ENCODE peak calls at places on chromosomes 13 and 19, in four cellular contexts. Q, K, G and L are unnamed samples.

GRCh38 chr13:87122551-87122950 is 548.6 kb upstream of the SLITRK5 start:
- DNase-seq in Q (no peak), K (no peak), G (no peak), L (no peak)

GRCh38 chr19:10238172-10238783 is 7.1 kb upstream of the S1PR2 start:
- DNase-seq in Q (peak; percentile 31), K (no peak), G (peak; percentile 95), L (no peak)

GRCh38 chr13:41274881-41275280 is 11.5 kb upstream of the MTRF1 start:
- DNase-seq in Q (no peak), K (no peak), G (no peak), L (no peak)

GRCh38 chr13:99067160-99067985 is 89.5 kb upstream of the DOCK9 start:
- DNase-seq in Q (no peak), K (no peak), G (no peak), L (no peak)

GRCh38 chr13:51564252-51564651 is 20.0 kb upstream of the WDFY2 start:
- DNase-seq in Q (no peak), K (no peak), G (no peak), L (no peak)

GRCh38 chr19:5109560-5109959 is 140.6 kb downstream of the KDM4B start:
- DNase-seq in Q (no peak), K (no peak), G (no peak), L (no peak)

GRCh38 chr19:40586611-40587010 is 9.9 kb downstream of the SHKBP1 start:
- DNase-seq in Q (no peak), K (no peak), G (no peak), L (no peak)

GRCh38 chr13:40485611-40486517 is 180.6 kb downstream of the FOXO1 start:
- DNase-seq in Q (no peak), K (no peak), G (no peak), L (no peak)

GRCh38 chr13:35857769-35858168 is 273.4 kb downstream of the DCLK1 start:
- DNase-seq in Q (no peak), K (peak; percentile 73), G (peak; percentile 68), L (no peak)

GRCh38 chr13:31234729-31235128 is 35.0 kb downstream of the B3GLCT start:
- DNase-seq in Q (no peak), K (no peak), G (no peak), L (no peak)

GRCh38 chr13:110546933-110547332 is 14.6 kb downstream of the RAB20 start:
- DNase-seq in Q (peak; percentile 95), K (no peak), G (no peak), L (peak; percentile 95)

GRCh38 chr19:50994129-50994528 is 7.3 kb downstream of the KLK8 start:
- DNase-seq in Q (no peak), K (no peak), G (no peak), L (no peak)

GRCh38 chr19:1749373-1750342 is 3.6 kb upstream of the ONECUT3 start:
- DNase-seq in Q (no peak), K (no peak), G (no peak), L (no peak)
- TF ChIP-seq POLR2A in Q (no peak), K (no peak), G (no peak), L (no peak)

GRCh38 chr13:74335370-74335769 is 201.2 kb upstream of the KLF12 start:
- DNase-seq in Q (no peak), K (no peak), G (no peak), L (no peak)

GRCh38 chr13:74338341-74338740 is 204.1 kb upstream of the KLF12 start:
- DNase-seq in Q (no peak), K (no peak), G (no peak), L (no peak)
- TF ChIP-seq CTCF in Q (no peak), K (no peak), G (no peak), L (no peak)

GRCh38 chr19:38395381-38396127 is 7.1 kb downstream of the SPRED3 start:
- DNase-seq in Q (no peak), K (no peak), G (no peak), L (no peak)
- TF ChIP-seq POLR2A in Q (no peak), K (no peak), G (no peak), L (no peak)

DNA sequence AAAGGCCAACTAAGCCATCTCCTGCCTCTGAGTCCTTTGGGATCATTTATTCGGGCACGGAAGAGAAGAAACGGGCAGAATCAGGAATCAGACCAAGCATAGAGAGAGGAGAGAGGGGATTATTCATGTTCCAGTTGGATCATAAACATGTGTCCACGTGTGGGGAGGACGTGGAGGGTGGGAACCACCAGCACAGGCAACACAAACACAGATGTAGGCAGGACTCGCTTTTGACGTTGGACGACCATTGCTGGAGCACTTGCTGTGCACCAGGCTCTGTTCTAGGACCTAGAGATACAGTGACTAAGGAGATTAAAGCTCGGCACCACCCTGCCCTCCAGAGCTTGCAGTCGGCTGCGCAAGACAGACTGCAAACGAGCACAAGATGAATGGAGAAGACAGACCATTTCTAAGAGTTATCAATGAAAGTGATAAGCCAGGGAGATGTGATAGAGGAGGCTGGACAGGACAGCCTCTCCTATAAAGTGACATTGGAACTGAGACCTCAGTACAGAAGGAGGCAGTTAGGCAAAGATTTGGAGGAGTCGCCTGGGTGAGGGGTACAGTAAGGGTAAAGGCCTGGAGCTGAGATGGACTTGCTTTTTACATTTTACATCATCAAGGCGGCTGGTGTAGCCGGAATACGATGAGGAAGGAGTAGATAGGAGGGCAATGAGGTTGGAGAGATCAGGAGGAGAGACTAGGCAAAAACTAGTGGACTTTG is 716 bp downstream of the SH2D3A start:
- DNase-seq in Q (no peak), K (no peak), G (no peak), L (no peak)
- TF ChIP-seq CTCF in Q (no peak), K (no peak), G (no peak), L (no peak)

DNA sequence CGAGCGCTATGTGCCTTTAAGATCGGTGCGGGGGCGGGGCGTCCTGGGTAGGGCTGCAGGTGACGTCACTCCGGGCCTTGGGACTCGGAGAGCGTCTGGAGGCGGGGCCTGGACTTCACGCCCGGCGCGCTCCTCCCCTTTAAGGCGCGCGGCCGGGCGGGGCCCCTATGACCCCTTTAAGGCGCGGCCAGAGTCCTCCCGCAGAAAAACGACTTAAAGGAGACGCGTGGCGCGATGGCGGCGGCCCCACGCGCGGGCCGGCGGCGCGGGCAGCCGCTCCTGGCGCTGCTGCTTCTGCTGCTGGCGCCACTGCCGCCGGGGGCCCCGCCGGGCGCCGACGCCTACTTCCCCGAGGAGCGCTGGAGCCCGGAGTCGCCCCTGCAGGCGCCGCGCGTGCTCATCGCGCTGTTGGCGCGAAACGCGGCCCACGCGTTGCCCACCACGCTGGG is at the start of gene COLGALT1:
- DNase-seq in Q (peak; percentile 100), K (peak; percentile 80), G (peak; percentile 100), L (peak; percentile 99)
- TF ChIP-seq POLR2A in Q (no peak), K (no peak), G (no peak), L (no peak)

DNA sequence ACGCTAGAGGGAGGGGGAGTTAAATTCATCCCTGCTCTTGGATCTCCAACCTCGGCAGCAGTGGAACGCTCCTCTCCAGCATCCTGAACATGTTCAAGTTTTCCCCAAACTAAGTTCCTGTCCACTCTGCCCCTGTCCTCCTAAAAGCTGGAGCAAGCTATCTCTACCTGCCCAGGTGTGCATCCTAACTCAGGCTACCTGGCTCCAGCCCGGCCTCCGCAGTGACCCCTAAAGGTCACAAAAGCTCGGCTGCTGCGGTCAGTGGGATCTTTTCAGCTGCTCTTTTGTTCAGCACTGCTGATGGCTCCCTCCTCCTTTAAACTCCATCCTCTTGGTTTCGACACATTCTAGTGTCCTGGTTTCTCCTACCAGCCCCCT is 1.4 kb downstream of the DCUN1D2 start:
- DNase-seq in Q (no peak), K (no peak), G (peak; percentile 31), L (no peak)
- TF ChIP-seq CTCF in Q (no peak), K (peak; percentile 70), G (no peak), L (no peak)